ENCODE peak calls at places on chromosomes 13 and 19, in six cellular contexts. P, F, D, W, H and K are unnamed samples. For H3K4me1, the result is how much of the 10 kb centered on the place peaks cover.

GRCh38 chr13:41915096-41915495 is 45.8 kb downstream of the VWA8 start:
- DNase-seq in W (no peak), P (no peak), H (no peak), F (no peak), D (no peak), K (no peak)

GRCh38 chr13:48653074-48654054 is at the start of gene CYSLTR2:
- DNase-seq in P (no peak), W (peak), H (no peak), F (peak), D (peak), K (peak)

GRCh38 chr19:45166723-45167252 is 6.0 kb upstream of the NKPD1 start:
- DNase-seq in W (no peak), P (no peak), H (no peak), F (no peak), D (peak), K (no peak)

GRCh38 chr13:109949395-109949794 is 163.0 kb upstream of the IRS2 start:
- DNase-seq in P (no peak), H (no peak), F (no peak), W (no peak), D (no peak), K (no peak)

GRCh38 chr19:15137777-15138176 is 30.6 kb downstream of the SYDE1 start:
- DNase-seq in W (no peak), P (no peak), H (no peak), F (no peak), D (no peak), K (no peak)

GRCh38 chr13:109610517-109610916 is 175.9 kb downstream of the IRS2 start:
- DNase-seq in P (peak), D (peak), W (peak), F (peak), H (no peak), K (peak)

GRCh38 chr19:30703645-30704044 is 331.5 kb downstream of the ZNF536 start:
- DNase-seq in D (no peak), P (no peak), F (no peak), H (no peak), W (no peak), K (peak)

GRCh38 chr19:32287811-32288227 is 57.6 kb upstream of the ZNF507 start:
- DNase-seq in F (no peak), D (peak), H (peak), P (no peak), W (peak), K (no peak)

GRCh38 chr13:44273991-44274810 is 99.4 kb upstream of the SERP2 start:
- DNase-seq in F (peak), P (no peak), H (no peak), W (peak), D (no peak), K (peak)

GRCh38 chr13:114012141-114012540 is 38.3 kb upstream of the C13orf46 start:
- DNase-seq in F (no peak), H (no peak), D (no peak), W (no peak), P (no peak), K (no peak)

GRCh38 chr19:45848922-45849321 is 14.0 kb downstream of the SYMPK start:
- DNase-seq in D (peak), P (no peak), F (no peak), H (no peak), W (peak), K (no peak)

GRCh38 chr13:66585669-66586203 is 644.4 kb downstream of the PCDH9 start:
- DNase-seq in W (peak), F (no peak), D (peak), P (no peak), H (no peak), K (no peak)

GRCh38 chr13:20425819-20426219 is 99.8 kb downstream of the CRYL1 start:
- DNase-seq in P (no peak), W (no peak), H (no peak), D (peak), F (no peak), K (no peak)

GRCh38 chr19:42596391-42597071 is 1.8 kb upstream of the CEACAM8 start:
- DNase-seq in D (peak), F (peak), P (peak), W (peak), H (peak), K (peak)

GRCh38 chr19:45512881-45513483 is 5.7 kb downstream of the VASP start:
- DNase-seq in F (no peak), D (no peak), P (no peak), W (no peak), H (no peak), K (no peak)

GRCh38 chr19:13400296-13400695 is 106.0 kb downstream of the CACNA1A start:
- DNase-seq in D (no peak), W (no peak), F (no peak), H (no peak), P (no peak), K (no peak)

GRCh38 chr13:90719452-90719851 is 628.0 kb upstream of the MIR17HG start:
- DNase-seq in P (no peak), W (peak), H (no peak), D (no peak), F (no peak), K (no peak)

GRCh38 chr13:105979586-105979985 is 555.9 kb downstream of the EFNB2 start:
- DNase-seq in D (peak), W (peak), F (no peak), H (peak), P (no peak), K (no peak)

GRCh38 chr13:97266734-97267417 is 44.7 kb downstream of the MBNL2 start:
- DNase-seq in D (peak), F (no peak), H (peak), W (peak), P (no peak), K (no peak)

GRCh38 chr13:97266328-97266727 is 44.2 kb downstream of the MBNL2 start:
- DNase-seq in W (no peak), H (no peak), D (peak), P (no peak), F (no peak), K (no peak)

GRCh38 chr13:97263160-97263559 is 41.0 kb downstream of the MBNL2 start:
- DNase-seq in W (no peak), D (no peak), P (no peak), H (no peak), F (no peak), K (no peak)

GRCh38 chr13:97262058-97262457 is 39.9 kb downstream of the MBNL2 start:
- DNase-seq in H (no peak), F (no peak), D (no peak), W (no peak), P (peak), K (no peak)

GRCh38 chr13:97264663-97265062 is 42.5 kb downstream of the MBNL2 start:
- DNase-seq in D (no peak), F (no peak), W (no peak), P (no peak), H (no peak), K (no peak)
- H3K4me1 ChIP-seq in D (under half), F (under half), W (under half), P (under half), H (under half), K (under half)

GRCh38 chr13:98978280-98978679 is 416 bp upstream of the DOCK9 start:
- DNase-seq in F (no peak), H (no peak), D (no peak), W (peak), P (no peak), K (no peak)
- H3K27ac ChIP-seq in F (no peak), H (no peak), D (no peak), W (peak), P (no peak), K (no peak)

DNA sequence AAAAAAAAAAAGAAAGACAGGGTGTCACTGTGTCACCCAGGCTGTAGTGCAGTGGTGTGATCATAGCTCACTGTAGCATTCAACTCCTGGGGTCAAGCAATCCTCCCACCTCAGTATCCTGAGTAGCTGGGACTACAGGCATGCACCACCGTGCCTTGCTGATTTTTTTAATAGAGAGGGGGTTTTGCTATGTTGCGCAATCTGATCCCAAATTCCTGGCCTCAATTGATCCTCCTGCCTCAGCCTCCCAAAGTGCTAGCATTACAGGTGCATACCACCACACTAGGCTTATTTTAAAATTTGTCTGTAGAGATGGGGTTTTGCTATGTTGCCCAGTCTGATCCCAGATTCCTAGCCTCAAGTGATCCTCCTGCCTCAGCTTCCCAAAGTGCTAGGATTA is 159.3 kb downstream of the PTPRS start:
- DNase-seq in P (no peak), D (no peak), F (no peak), H (no peak), W (no peak), K (no peak)
- H3K4me3 ChIP-seq in P (no peak), D (no peak), F (no peak), H (no peak), W (no peak), K (no peak)

GRCh38 chr19:1354496-1355257 is 29.0 kb upstream of the NDUFS7 start:
- DNase-seq in W (peak), P (peak), H (peak), F (peak), D (peak), K (peak)

GRCh38 chr19:1355974-1356865 is 27.5 kb upstream of the NDUFS7 start:
- DNase-seq in P (no peak), D (no peak), H (no peak), W (peak), F (no peak), K (no peak)

GRCh38 chr19:1355258-1355973 is 28.3 kb upstream of the NDUFS7 start:
- DNase-seq in P (no peak), H (no peak), D (peak), F (no peak), W (peak), K (no peak)

GRCh38 chr19:1360126-1360817 is 23.4 kb upstream of the NDUFS7 start:
- DNase-seq in H (no peak), P (no peak), W (no peak), D (no peak), F (no peak), K (no peak)

GRCh38 chr19:1357695-1358094 is 26.0 kb upstream of the NDUFS7 start:
- DNase-seq in P (no peak), H (no peak), W (no peak), F (no peak), D (peak), K (no peak)
- H3K4me1 ChIP-seq in P (under half), H (under half), W (under half), F (under half), D (under half), K (under half)

GRCh38 chr13:95019886-95020285 is 281.4 kb downstream of the ABCC4 start:
- DNase-seq in D (no peak), F (no peak), P (no peak), W (no peak), H (no peak), K (no peak)

GRCh38 chr13:95023405-95023804 is 277.8 kb downstream of the ABCC4 start:
- DNase-seq in D (peak), H (no peak), P (no peak), F (no peak), W (no peak), K (no peak)

GRCh38 chr13:95025116-95025515 is 276.1 kb downstream of the ABCC4 start:
- DNase-seq in H (no peak), P (no peak), F (no peak), D (no peak), W (no peak), K (no peak)

GRCh38 chr13:95020298-95020987 is 280.8 kb downstream of the ABCC4 start:
- DNase-seq in P (no peak), F (no peak), W (no peak), D (no peak), H (no peak), K (no peak)
- H3K27ac ChIP-seq in P (no peak), F (no peak), W (no peak), D (no peak), H (no peak), K (no peak)

GRCh38 chr13:112065867-112066623 is 904 bp upstream of the SOX1 start:
- DNase-seq in H (no peak), W (no peak), P (no peak), F (peak), D (no peak), K (no peak)
- H3K4me3 ChIP-seq in H (peak), W (peak), P (peak), F (no peak), D (no peak), K (no peak)

DNA sequence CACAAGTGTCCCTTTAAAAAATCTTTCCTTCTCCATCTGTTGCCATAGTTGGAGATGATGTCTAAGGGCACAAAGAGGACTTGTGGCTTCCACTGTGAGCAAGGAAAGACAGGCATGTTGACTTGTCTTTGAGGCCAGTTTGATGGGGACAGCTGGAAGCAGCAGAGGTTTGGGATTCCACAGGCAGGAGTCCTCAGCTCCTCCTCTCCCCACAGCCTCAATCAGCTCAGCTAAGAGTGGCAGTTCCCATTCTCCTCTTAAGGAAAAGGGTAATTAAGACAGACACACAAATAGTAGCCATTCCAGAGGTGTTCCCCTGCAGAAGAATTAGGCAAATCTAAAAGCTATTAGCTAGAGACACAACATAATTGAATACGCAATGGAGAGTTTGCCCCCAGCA is 434.1 kb downstream of the FOXO1 start:
- DNase-seq in D (peak), W (no peak), P (no peak), F (no peak), H (peak), K (no peak)
- H3K4me1 ChIP-seq in D (under half), W (under half), P (under half), F (under half), H (under half), K (under half)

DNA sequence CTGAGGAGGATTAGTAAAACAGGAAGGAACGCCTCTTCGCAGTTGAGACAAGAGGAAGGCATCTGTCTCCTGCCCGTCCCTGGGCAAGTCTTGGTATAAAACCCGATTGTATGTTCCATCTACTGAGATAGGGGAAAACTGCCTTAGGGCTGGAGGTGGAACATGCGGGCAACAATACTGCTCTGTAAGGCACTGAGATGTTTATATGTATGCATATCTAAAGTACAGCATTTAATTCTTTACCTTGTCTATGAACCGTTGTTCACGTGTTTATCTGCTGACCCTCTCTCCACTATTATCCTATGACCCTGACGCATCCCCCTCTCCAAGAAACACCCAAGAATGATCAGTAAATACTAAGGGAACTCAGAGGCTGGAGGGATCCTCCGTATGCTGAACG is 722 bp upstream of the TIMM50 start:
- DNase-seq in D (no peak), F (no peak), P (no peak), W (no peak), H (no peak), K (no peak)
- H3K27ac ChIP-seq in D (no peak), F (peak), P (peak), W (peak), H (no peak), K (peak)

DNA sequence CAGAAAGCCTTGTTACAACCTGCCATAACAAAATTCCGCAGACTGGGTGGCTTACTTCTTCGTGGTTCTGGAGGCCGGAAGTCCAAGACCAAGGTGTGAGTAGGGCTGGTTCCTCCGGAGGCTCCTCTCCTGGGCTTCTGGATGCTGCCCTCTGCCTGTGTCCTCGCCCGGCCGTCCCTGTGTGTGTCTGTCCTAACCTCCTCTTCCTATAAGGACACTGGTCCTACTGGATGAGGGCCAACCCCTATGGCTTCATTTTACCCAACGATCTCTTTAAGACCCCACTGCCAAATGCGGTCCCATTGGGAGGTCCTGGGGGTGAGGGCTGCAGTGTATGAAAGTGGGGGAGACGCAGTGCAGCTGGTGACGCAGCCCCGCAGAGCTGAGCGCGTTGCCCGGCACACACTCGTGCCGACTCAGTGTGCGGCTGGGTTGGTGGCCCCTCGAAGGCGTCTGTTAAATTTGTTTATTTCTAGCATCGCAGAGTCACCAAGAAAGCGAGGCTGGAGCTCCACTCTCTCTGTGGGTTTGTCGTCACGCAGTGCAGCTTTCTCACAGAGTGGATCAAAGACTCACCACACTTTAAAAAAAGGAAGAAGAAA is 116.7 kb downstream of the SOX1 start:
- DNase-seq in D (no peak), F (no peak), H (no peak), P (no peak), W (no peak), K (no peak)
- H3K4me3 ChIP-seq in D (no peak), F (no peak), H (no peak), P (no peak), W (no peak), K (no peak)